ENCODE peak calls at places on chromosomes 1 and 21, in six cellular contexts. I is T-cell; Z is right cardiac atrium; T is mucosa of descending colon; U is stimulated activated naive CD8-positive, alpha-beta T cell treated with anti-CD3 and anti-CD28 coated beads, Interleukin-15, amount 100 ng/mL, for 72 hours; A is activated naive CD4-positive, alpha-beta T cell treated with anti-CD3 and anti-CD28 coated beads, Interleukin-2, amount 50 U/mL, for 72 hours. L is an unnamed sample.

GRCh38 chr1:36126005-36126716 is 1.1 kb upstream of the COL8A2 start:
- ATAC-seq in A (no peak), Z (no peak), T (no peak), U (no peak), I (no peak), L (no peak)

GRCh38 chr1:168693197-168693871 is 35.7 kb downstream of the DPT start:
- ATAC-seq in U (no peak), I (no peak), T (peak), A (no peak), Z (no peak), L (no peak)

GRCh38 chr1:216464489-216464888 is 41.2 kb upstream of the USH2A start:
- ATAC-seq in I (no peak), A (no peak), Z (no peak), T (no peak), U (no peak), L (no peak)

GRCh38 chr1:212769372-212770167 is 22.0 kb downstream of the NSL1 start:
- ATAC-seq in Z (no peak), I (no peak), T (no peak), A (peak), U (peak), L (no peak)

GRCh38 chr21:46597896-46598343 is 7.0 kb downstream of the S100B start:
- ATAC-seq in A (no peak), T (no peak), U (no peak), I (no peak), Z (no peak), L (no peak)

GRCh38 chr21:30194701-30195299 is 21.1 kb downstream of the CLDN8 start:
- ATAC-seq in T (peak), I (no peak), A (no peak), Z (no peak), U (no peak), L (no peak)

GRCh38 chr1:9787702-9788101 is 36.1 kb downstream of the CLSTN1 start:
- ATAC-seq in U (peak), A (peak), T (peak), Z (no peak), I (peak), L (peak)

GRCh38 chr1:100380635-100381034 is 28.3 kb downstream of the CDC14A start:
- ATAC-seq in A (no peak), Z (no peak), T (peak), I (no peak), U (no peak), L (no peak)

GRCh38 chr1:116871772-116872146 is 38.0 kb upstream of the PTGFRN start:
- ATAC-seq in U (no peak), T (no peak), A (no peak), I (no peak), Z (peak), L (no peak)

GRCh38 chr1:160646711-160647328 is at the start of gene SLAMF1:
- ATAC-seq in Z (peak), I (peak), A (peak), U (peak), T (peak), L (peak)

GRCh38 chr21:26806734-26807372 is 38.4 kb downstream of the ADAMTS1 start:
- ATAC-seq in I (no peak), A (no peak), U (no peak), Z (no peak), T (no peak), L (no peak)

GRCh38 chr1:84689514-84690396 is 506 bp downstream of the SSX2IP start:
- ATAC-seq in T (no peak), U (no peak), Z (peak), I (peak), A (no peak), L (no peak)

GRCh38 chr1:31976401-31976800 is 37.3 kb upstream of the KHDRBS1 start:
- ATAC-seq in Z (no peak), T (no peak), A (no peak), U (no peak), I (no peak), L (no peak)

GRCh38 chr1:215845224-215845902 is 278.3 kb downstream of the KCTD3 start:
- ATAC-seq in U (no peak), T (no peak), I (no peak), Z (no peak), A (no peak), L (no peak)

L was measured in activated CD4-positive, CD25-positive, alpha-beta regulatory T cell treated with anti-CD3 and anti-CD28 coated beads, Interleukin-2, amount 50 U/mL, for 24 hours.